ENCODE peak calls at places on chromosome 20, in six cellular contexts. O, N, W, T, F and L are unnamed samples.

GRCh38 chr20:23144856-23145255 is 58.7 kb upstream of the CD93 start:
- DNase-seq in F (no peak), W (no peak), O (no peak), T (no peak), N (no peak), L (no peak)

GRCh38 chr20:23047738-23048214 is 1.7 kb downstream of the THBD start:
- DNase-seq in T (no peak), N (peak), F (peak), O (no peak), W (no peak), L (no peak)

GRCh38 chr20:18428490-18429173 is 38.2 kb downstream of the DZANK1 start:
- DNase-seq in O (no peak), N (no peak), W (no peak), T (no peak), F (no peak), L (no peak)

GRCh38 chr20:61712632-61713031 is 353.0 kb downstream of the TAF4 start:
- DNase-seq in W (no peak), T (no peak), N (no peak), O (no peak), F (no peak), L (no peak)

GRCh38 chr20:62246872-62247652 is 8.7 kb downstream of the OSBPL2 start:
- DNase-seq in W (no peak), N (no peak), F (no peak), O (no peak), T (no peak), L (no peak)

GRCh38 chr20:21609221-21609620 is 95.4 kb upstream of the NKX2-2 start:
- DNase-seq in F (no peak), N (peak), T (no peak), W (no peak), O (no peak), L (no peak)

GRCh38 chr20:62274332-62275262 is 28.2 kb upstream of the ADRM1 start:
- DNase-seq in F (no peak), O (no peak), N (no peak), T (no peak), W (no peak), L (no peak)

GRCh38 chr20:10228330-10228729 is 9.7 kb downstream of the SNAP25 start:
- DNase-seq in F (no peak), W (no peak), O (no peak), N (no peak), T (no peak), L (no peak)

GRCh38 chr20:49916146-49917002 is 1.0 kb upstream of the SPATA2 start:
- DNase-seq in W (no peak), T (no peak), F (no peak), N (peak), O (no peak), L (no peak)

GRCh38 chr20:17966432-17967312 is 1.9 kb downstream of the SNX5 start:
- DNase-seq in W (no peak), N (peak), O (no peak), T (no peak), F (no peak), L (no peak)

GRCh38 chr20:20946122-20946759 is 159.9 kb downstream of the LINC00237 start:
- DNase-seq in O (no peak), F (no peak), W (no peak), N (no peak), T (no peak), L (no peak)

GRCh38 chr20:5221078-5221430 is 94.2 kb downstream of the CDS2 start:
- DNase-seq in O (no peak), W (no peak), N (no peak), F (no peak), T (no peak), L (no peak)

GRCh38 chr20:7497985-7498384 is 442.3 kb downstream of the HAO1 start:
- DNase-seq in F (no peak), O (no peak), W (no peak), N (peak), T (no peak), L (no peak)

GRCh38 chr20:4545526-4545925 is 176.2 kb upstream of the PRND start:
- DNase-seq in T (no peak), N (no peak), W (no peak), F (no peak), O (no peak), L (no peak)